ENCODE peak calls at places on chromosomes 7 and 10, in nine cellular contexts. F is uterus, H is HCT116, J is ovary, S is NB4, G is HepG2, Q is transverse colon, W is heart left ventricle, Z is H54. D is an unnamed sample.

GRCh38 chr10:60853107-60853506 is 74.8 kb downstream of the CDK1 start:
- DNase-seq in J (no peak), F (no peak), H (no peak), Q (no peak), G (no peak), W (peak), Z (no peak), S (no peak), D (no peak)

GRCh38 chr7:9097565-9098060 is 664.2 kb downstream of the NXPH1 start:
- DNase-seq in Z (peak), J (no peak), H (no peak), S (no peak), G (no peak), W (no peak), Q (no peak), F (no peak), D (no peak)

GRCh38 chr7:10128748-10129147 is 844.9 kb upstream of the PHF14 start:
- DNase-seq in J (no peak), W (no peak), H (no peak), S (peak), Q (no peak), G (no peak), F (no peak), Z (no peak), D (peak)

GRCh38 chr10:92452313-92452712 is 121.6 kb downstream of the IDE start:
- DNase-seq in S (no peak), G (no peak), W (no peak), H (no peak), F (no peak), Q (no peak), Z (no peak), J (no peak), D (no peak)

GRCh38 chr10:13296476-13296875 is 3.4 kb downstream of the PHYH start:
- DNase-seq in G (no peak), H (no peak), Q (no peak), Z (no peak), F (no peak), J (no peak), W (no peak), S (no peak), D (no peak)

GRCh38 chr10:90007226-90007625 is 305.8 kb downstream of the KIF20B start:
- DNase-seq in W (no peak), Z (no peak), F (no peak), G (no peak), J (no peak), S (no peak), Q (no peak), H (no peak), D (no peak)

GRCh38 chr7:29479606-29480200 is 83.9 kb upstream of the PRR15 start:
- DNase-seq in W (no peak), J (peak), G (no peak), Q (peak), F (peak), Z (no peak), H (no peak), S (no peak), D (no peak)

GRCh38 chr10:13920031-13920430 is 333.3 kb downstream of the PRPF18 start:
- DNase-seq in Q (no peak), H (no peak), F (no peak), W (no peak), S (no peak), J (no peak), G (no peak), Z (no peak), D (no peak)

GRCh38 chr10:89798092-89798491 is 96.7 kb downstream of the KIF20B start:
- DNase-seq in J (no peak), Q (no peak), W (no peak), G (no peak), Z (no peak), H (no peak), F (no peak), S (no peak), D (no peak)

GRCh38 chr7:6387734-6388294 is 59.9 kb downstream of the DAGLB start:
- DNase-seq in S (no peak), Z (no peak), J (no peak), W (no peak), H (no peak), G (no peak), F (no peak), Q (no peak), D (no peak)

GRCh38 chr7:6159524-6160011 is 112.9 kb downstream of the CYTH3 start:
- DNase-seq in Z (no peak), G (no peak), F (no peak), W (no peak), Q (no peak), S (no peak), H (no peak), J (no peak), D (no peak)

GRCh38 chr7:100694196-100694745 is at the start of gene GIGYF1:
- DNase-seq in Q (peak), W (peak), S (peak), J (peak), H (no peak), Z (peak), F (peak), G (peak), D (peak)

GRCh38 chr10:99612167-99612831 is 7.9 kb downstream of the SLC25A28 start:
- DNase-seq in Z (peak), W (no peak), Q (peak), G (peak), S (peak), F (no peak), J (no peak), H (peak), D (peak)

GRCh38 chr10:33781666-33782395 is 447.4 kb upstream of the NRP1 start:
- DNase-seq in H (no peak), G (no peak), S (no peak), Q (no peak), Z (no peak), J (no peak), W (no peak), F (no peak), D (no peak)

GRCh38 chr7:138515001-138515528 is 55.0 kb downstream of the TRIM24 start:
- DNase-seq in G (no peak), S (peak), Z (no peak), H (no peak), Q (no peak), F (no peak), J (no peak), W (no peak), D (no peak)

GRCh38 chr10:46547331-46547880 is 9.1 kb downstream of the GPRIN2 start:
- DNase-seq in J (no peak), S (no peak), F (no peak), Z (no peak), Q (peak), G (no peak), W (peak), H (no peak), D (no peak)

GRCh38 chr7:12686894-12687212 is 580 bp upstream of the ARL4A start:
- DNase-seq in H (no peak), Z (no peak), W (no peak), F (no peak), G (no peak), Q (no peak), S (no peak), J (no peak), D (no peak)

GRCh38 chr10:35635576-35635975 is 6.5 kb downstream of the FZD8 start:
- DNase-seq in Z (peak), F (peak), W (no peak), S (peak), J (no peak), G (peak), H (peak), Q (peak), D (peak)

GRCh38 chr10:24872049-24872789 is 80.2 kb downstream of the PRTFDC1 start:
- DNase-seq in G (no peak), S (no peak), Z (no peak), Q (no peak), H (no peak), W (no peak), J (no peak), F (no peak), D (no peak)

GRCh38 chr7:141649865-141650499 is 52.0 kb downstream of the DENND11 start:
- DNase-seq in G (peak), Z (peak), S (peak), J (peak), H (peak), F (peak), Q (peak), W (peak), D (peak)

GRCh38 chr10:4242561-4243035 is 457.6 kb upstream of the KLF6 start:
- DNase-seq in H (peak), Z (no peak), J (no peak), W (peak), F (peak), S (no peak), G (no peak), Q (no peak), D (no peak)
- TF ChIP-seq POLR2A in H (no peak), Z (no peak), J (no peak), W (no peak), F (no peak), S (no peak), G (no peak), Q (no peak), D (no peak)

GRCh38 chr10:97593423-97593822 is 3.9 kb downstream of the C10orf62 start:
- DNase-seq in W (no peak), Z (no peak), G (no peak), H (no peak), S (no peak), J (no peak), F (no peak), Q (no peak), D (no peak)

GRCh38 chr10:97597778-97598177 is 8.3 kb downstream of the C10orf62 start:
- DNase-seq in W (no peak), F (no peak), G (peak), Q (no peak), J (no peak), S (no peak), Z (no peak), H (no peak), D (no peak)

GRCh38 chr10:97599272-97599619 is 9.7 kb downstream of the C10orf62 start:
- DNase-seq in F (no peak), S (no peak), W (no peak), Q (no peak), G (no peak), J (no peak), H (no peak), Z (no peak), D (no peak)

GRCh38 chr10:97598407-97599271 is 9.1 kb downstream of the C10orf62 start:
- DNase-seq in H (no peak), Z (no peak), F (no peak), S (no peak), Q (no peak), J (no peak), G (no peak), W (no peak), D (no peak)

GRCh38 chr10:97596101-97597055 is 6.9 kb downstream of the C10orf62 start:
- DNase-seq in H (peak), Q (no peak), G (peak), Z (peak), F (peak), J (no peak), W (peak), S (no peak), D (peak)
- TF ChIP-seq POLR2A in H (no peak), Q (no peak), G (no peak), Z (no peak), F (no peak), J (no peak), W (no peak), S (no peak), D (peak)

DNA sequence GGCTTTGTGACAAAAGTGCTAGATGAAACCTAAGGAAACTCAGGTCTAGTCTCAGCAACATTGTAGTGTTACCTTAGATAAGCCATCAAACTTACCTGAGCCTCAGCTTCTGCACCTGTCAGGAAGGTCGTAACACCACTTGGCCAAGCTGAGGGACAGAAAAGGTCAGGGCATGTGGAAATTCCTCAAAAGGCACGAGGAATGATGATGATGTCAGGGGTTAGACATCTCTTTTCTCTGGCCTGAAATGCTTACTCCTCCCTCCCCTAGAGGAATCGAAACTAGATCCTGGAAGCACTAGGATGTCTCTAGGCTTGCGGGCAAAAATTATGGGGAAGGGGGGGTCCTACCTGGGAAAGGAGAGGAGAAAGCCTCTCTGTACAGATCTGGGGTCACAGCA is 115.5 kb downstream of the RPS24 start:
- DNase-seq in G (no peak), Q (no peak), S (no peak), H (no peak), W (no peak), Z (peak), F (no peak), J (no peak), D (no peak)
- TF ChIP-seq POLR2A in G (no peak), Q (no peak), S (no peak), H (no peak), W (no peak), Z (no peak), F (no peak), J (no peak), D (no peak)

DNA sequence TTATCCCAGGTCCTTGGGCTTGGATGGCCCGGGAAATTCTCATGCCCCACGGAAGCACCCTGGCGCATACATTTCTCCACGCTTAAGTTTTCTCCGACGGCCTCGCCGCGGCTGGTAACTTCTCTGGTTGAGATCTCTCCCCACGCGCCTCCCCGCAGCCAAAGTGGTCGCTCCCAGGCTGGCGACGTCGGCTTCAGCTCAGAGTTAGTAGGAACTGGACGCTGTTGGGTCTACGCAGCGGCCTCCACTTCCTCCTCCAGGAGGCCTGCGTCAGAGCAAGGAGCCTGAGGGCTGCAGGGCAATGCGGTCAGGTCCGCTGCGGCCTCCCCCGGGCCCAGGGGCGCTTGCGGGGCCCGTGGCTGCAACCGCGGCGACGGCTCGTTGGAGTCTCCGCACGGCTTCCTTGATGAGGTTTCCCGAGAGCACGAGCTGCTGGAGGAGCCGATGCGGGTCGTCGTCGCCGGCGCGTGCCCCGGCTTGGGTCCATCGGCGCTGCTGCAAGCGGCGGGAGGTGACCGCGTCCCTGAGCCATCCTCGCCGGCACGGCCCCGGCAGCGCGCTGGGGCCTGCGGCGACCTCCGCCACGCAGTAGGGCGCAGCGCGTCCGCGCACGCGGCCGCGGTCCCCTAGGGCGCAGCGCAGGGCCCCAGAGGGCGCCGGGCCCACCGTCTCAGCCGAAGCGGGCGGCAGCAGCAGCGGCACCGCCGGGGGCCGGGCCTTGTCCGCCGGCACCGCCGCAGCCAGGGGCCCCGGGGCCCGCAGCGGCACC is 744 bp downstream of the FRAT2 start:
- DNase-seq in W (peak), Q (peak), H (no peak), G (no peak), J (peak), S (peak), F (no peak), Z (no peak), D (peak)
- TF ChIP-seq POLR2A in W (no peak), Q (peak), H (no peak), G (no peak), J (no peak), S (peak), F (no peak), Z (no peak), D (no peak)

DNA sequence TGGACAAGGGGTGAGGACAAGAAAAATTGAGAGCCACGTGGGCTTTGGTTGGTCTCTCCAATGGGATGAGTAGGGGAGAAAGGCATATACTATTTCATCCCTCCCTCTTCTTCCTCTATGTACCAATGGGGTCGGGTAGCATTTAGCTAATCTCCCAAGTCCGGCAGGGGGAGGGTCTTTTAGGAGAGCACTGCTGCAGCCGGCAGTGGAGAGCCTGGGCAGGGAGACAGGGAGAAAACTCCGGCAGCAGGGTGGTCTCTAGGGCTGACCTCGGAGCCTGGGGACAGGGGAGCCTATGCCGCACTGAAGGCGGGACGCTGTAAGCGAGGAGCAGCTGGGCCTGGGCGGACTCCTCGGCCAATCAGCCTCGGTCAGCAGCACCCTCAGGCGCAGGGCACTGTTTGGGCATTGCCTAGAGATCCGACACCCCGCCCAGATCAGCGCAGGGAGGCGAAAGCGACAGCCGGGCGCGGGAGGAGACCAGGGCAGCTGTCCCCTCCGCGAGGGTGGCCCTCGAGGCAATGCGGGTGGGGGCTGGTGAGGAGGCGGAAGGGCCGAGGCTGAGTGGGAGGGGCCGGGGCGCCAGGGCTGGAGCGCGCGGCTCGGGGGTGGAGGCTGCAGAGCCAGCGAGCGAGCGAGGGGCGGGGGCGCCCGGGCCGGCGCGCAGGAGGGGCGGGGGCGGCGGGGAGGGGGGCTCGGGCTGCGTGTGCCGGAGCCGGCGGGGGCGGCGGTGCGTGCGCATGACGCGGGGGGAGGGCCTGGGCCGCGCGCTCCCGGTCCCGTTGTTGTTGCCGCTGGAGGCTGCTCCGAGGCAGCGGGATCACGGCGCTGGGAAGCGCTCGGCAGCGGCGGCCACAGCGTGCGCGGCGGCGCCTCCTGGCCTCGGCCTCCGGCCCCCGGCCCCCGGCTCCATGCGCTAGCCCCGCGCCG is at the start of gene AGAP3:
- DNase-seq in J (peak), Z (peak), F (peak), G (peak), W (peak), Q (peak), S (peak), H (peak), D (peak)
- TF ChIP-seq POLR2A in J (no peak), Z (peak), F (peak), G (peak), W (no peak), Q (peak), S (peak), H (peak), D (peak)

GRCh38 chr10:70815504-70816219 is at the start of gene SGPL1:
- DNase-seq in H (peak), G (peak), J (peak), Z (peak), S (peak), F (peak), W (peak), Q (peak), D (peak)
- TF ChIP-seq POLR2A in H (peak), G (no peak), J (peak), Z (peak), S (peak), F (peak), W (no peak), Q (peak), D (no peak)

GRCh38 chr10:113384181-113384580 is 168.7 kb upstream of the HABP2 start:
- DNase-seq in H (no peak), G (no peak), Z (no peak), Q (no peak), F (no peak), S (no peak), J (no peak), W (no peak), D (no peak)

GRCh38 chr10:113382691-113383090 is 170.2 kb upstream of the HABP2 start:
- DNase-seq in Z (no peak), F (no peak), J (no peak), W (no peak), S (no peak), Q (no peak), H (no peak), G (no peak), D (no peak)

GRCh38 chr10:113386005-113386404 is 166.8 kb upstream of the HABP2 start:
- DNase-seq in S (no peak), W (peak), G (peak), F (no peak), Q (no peak), H (peak), Z (peak), J (no peak), D (no peak)

GRCh38 chr10:113385021-113385975 is 167.6 kb upstream of the HABP2 start:
- DNase-seq in G (peak), H (peak), W (peak), Q (peak), F (peak), Z (peak), S (peak), J (peak), D (peak)

GRCh38 chr10:113381906-113382562 is 170.8 kb upstream of the HABP2 start:
- DNase-seq in S (peak), Q (no peak), Z (peak), W (no peak), H (no peak), J (no peak), F (no peak), G (no peak), D (no peak)
- TF ChIP-seq POLR2A in S (no peak), Q (no peak), Z (no peak), W (no peak), H (no peak), J (no peak), F (no peak), G (no peak), D (no peak)

GRCh38 chr7:80134536-80135305 is at the start of gene GNAI1:
- DNase-seq in Z (peak), Q (peak), F (peak), H (peak), W (peak), G (peak), S (peak), J (peak), D (peak)
- TF ChIP-seq POLR2A in Z (peak), Q (peak), F (peak), H (peak), W (no peak), G (no peak), S (no peak), J (peak), D (peak)

DNA sequence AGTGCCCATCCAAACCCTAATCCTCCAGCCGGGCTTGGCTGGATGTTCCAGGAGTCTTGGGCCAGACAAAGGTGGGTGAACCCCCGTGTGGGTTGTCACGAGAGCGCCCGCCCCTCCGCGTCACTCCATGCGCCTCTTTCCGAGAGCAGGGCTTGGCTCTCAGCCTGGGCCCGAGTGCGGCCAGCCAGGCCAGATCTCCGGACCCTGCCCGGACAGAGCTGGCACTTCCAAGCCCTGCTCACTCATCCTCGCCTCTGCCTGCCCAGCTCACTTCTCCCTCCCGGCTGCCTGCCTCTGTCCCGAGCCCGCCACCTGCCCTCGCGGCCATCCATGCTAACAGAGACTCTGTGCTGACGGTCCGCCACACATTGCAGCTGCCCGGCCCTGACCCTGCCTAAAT is 34.6 kb downstream of the AGAP3 start:
- DNase-seq in Z (no peak), S (no peak), Q (no peak), J (no peak), W (no peak), G (no peak), H (no peak), F (no peak), D (no peak)
- TF ChIP-seq POLR2A in Z (no peak), S (no peak), Q (no peak), J (no peak), W (no peak), G (no peak), H (no peak), F (no peak), D (no peak)

DNA sequence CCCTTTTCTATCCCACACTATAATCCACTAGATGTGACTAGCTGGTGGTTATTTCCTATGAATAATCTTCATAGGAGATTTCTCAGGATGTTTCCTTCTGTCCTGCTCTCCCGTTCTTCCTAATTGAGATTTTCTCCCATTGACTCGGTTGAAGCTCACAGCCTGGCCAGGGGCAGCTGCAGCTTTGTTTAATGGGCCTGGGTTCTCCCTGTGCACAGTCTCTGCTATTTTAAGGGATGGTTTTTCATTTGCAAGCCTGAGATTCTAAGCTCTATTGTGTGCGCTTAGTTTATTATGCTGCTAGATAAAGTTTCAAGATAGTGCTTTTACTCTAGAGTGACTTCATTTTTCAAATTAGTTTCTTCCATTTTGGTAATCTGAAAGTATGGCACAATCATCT is 283.4 kb upstream of the AOAH start:
- DNase-seq in S (no peak), J (no peak), F (no peak), Q (no peak), Z (no peak), H (no peak), G (no peak), W (no peak), D (no peak)
- TF ChIP-seq POLR2A in S (no peak), J (no peak), F (no peak), Q (no peak), Z (no peak), H (no peak), G (no peak), W (no peak), D (no peak)

D was measured in erythroblast.